ENCODE peak calls at places on chromosomes 16 and 17, in ten cellular contexts. One of them, this sample, is unnamed.

GRCh38 chr16:65833171-65833871 is 533.2 kb upstream of the CDH5 start:
- DNase-seq in neural crest cell: no peak
- DNase-seq in upper lobe of left lung: no peak
- DNase-seq in lung: no peak
- DNase-seq in fibroblast of pulmonary artery: peak; percentile 76
- DNase-seq in GM20000: no peak
- DNase-seq in cardiac muscle cell: no peak
- DNase-seq in fibroblast of mammary gland: peak; percentile 82
- DNase-seq in uterus: peak; percentile 19
- DNase-seq in mammary epithelial cell: peak; percentile 3
- DNase-seq in this sample: no peak

GRCh38 chr16:60230666-60231065 is 1496.5 kb upstream of the GOT2 start:
- DNase-seq in neural crest cell: no peak
- DNase-seq in upper lobe of left lung: no peak
- DNase-seq in lung: no peak
- DNase-seq in fibroblast of pulmonary artery: no peak
- DNase-seq in GM20000: no peak
- DNase-seq in cardiac muscle cell: no peak
- DNase-seq in fibroblast of mammary gland: no peak
- DNase-seq in uterus: no peak
- DNase-seq in mammary epithelial cell: peak; percentile 74
- DNase-seq in this sample: no peak

GRCh38 chr16:870856-871561 is 70.5 kb upstream of the GNG13 start:
- DNase-seq in neural crest cell: no peak
- DNase-seq in upper lobe of left lung: peak; percentile 77
- DNase-seq in lung: no peak
- DNase-seq in fibroblast of pulmonary artery: no peak
- DNase-seq in GM20000: no peak
- DNase-seq in cardiac muscle cell: no peak
- DNase-seq in fibroblast of mammary gland: no peak
- DNase-seq in uterus: no peak
- DNase-seq in mammary epithelial cell: no peak
- DNase-seq in this sample: no peak

GRCh38 chr16:85611205-85611454 is 2.0 kb upstream of the GSE1 start:
- DNase-seq in neural crest cell: no peak
- DNase-seq in upper lobe of left lung: peak; percentile 46
- DNase-seq in lung: no peak
- DNase-seq in fibroblast of pulmonary artery: no peak
- DNase-seq in GM20000: no peak
- DNase-seq in cardiac muscle cell: peak; percentile 55
- DNase-seq in fibroblast of mammary gland: peak; percentile 10
- DNase-seq in uterus: no peak
- DNase-seq in mammary epithelial cell: no peak
- DNase-seq in this sample: no peak

GRCh38 chr17:6523330-6523729 is 33.0 kb downstream of the PITPNM3 start:
- DNase-seq in neural crest cell: no peak
- DNase-seq in upper lobe of left lung: no peak
- DNase-seq in lung: no peak
- DNase-seq in fibroblast of pulmonary artery: peak; percentile 21
- DNase-seq in GM20000: no peak
- DNase-seq in cardiac muscle cell: no peak
- DNase-seq in fibroblast of mammary gland: peak; percentile 22
- DNase-seq in uterus: no peak
- DNase-seq in mammary epithelial cell: peak; percentile 48
- DNase-seq in this sample: no peak

GRCh38 chr17:9842057-9842758 is 16.5 kb downstream of the GLP2R start:
- DNase-seq in neural crest cell: no peak
- DNase-seq in upper lobe of left lung: no peak
- DNase-seq in lung: no peak
- DNase-seq in fibroblast of pulmonary artery: peak; percentile 61
- DNase-seq in GM20000: no peak
- DNase-seq in cardiac muscle cell: no peak
- DNase-seq in fibroblast of mammary gland: peak; percentile 80
- DNase-seq in uterus: peak; percentile 84
- DNase-seq in mammary epithelial cell: no peak
- DNase-seq in this sample: no peak

GRCh38 chr17:15384142-15384803 is 42.9 kb upstream of the TEKT3 start:
- DNase-seq in neural crest cell: no peak
- DNase-seq in upper lobe of left lung: no peak
- DNase-seq in lung: peak; percentile 44
- DNase-seq in fibroblast of pulmonary artery: peak; percentile 69
- DNase-seq in GM20000: no peak
- DNase-seq in cardiac muscle cell: no peak
- DNase-seq in fibroblast of mammary gland: peak; percentile 39
- DNase-seq in uterus: peak; percentile 37
- DNase-seq in mammary epithelial cell: no peak
- DNase-seq in this sample: no peak

GRCh38 chr17:19973146-19973545 is 4.5 kb downstream of the AKAP10 start:
- DNase-seq in neural crest cell: no peak
- DNase-seq in upper lobe of left lung: no peak
- DNase-seq in lung: no peak
- DNase-seq in fibroblast of pulmonary artery: no peak
- DNase-seq in GM20000: no peak
- DNase-seq in cardiac muscle cell: no peak
- DNase-seq in fibroblast of mammary gland: no peak
- DNase-seq in uterus: no peak
- DNase-seq in mammary epithelial cell: no peak
- DNase-seq in this sample: no peak

GRCh38 chr16:8972843-8973586 is 9.3 kb upstream of the USP7 start:
- DNase-seq in neural crest cell: no peak
- DNase-seq in upper lobe of left lung: no peak
- DNase-seq in lung: no peak
- DNase-seq in fibroblast of pulmonary artery: no peak
- DNase-seq in GM20000: no peak
- DNase-seq in cardiac muscle cell: no peak
- DNase-seq in fibroblast of mammary gland: peak; percentile 68
- DNase-seq in uterus: no peak
- DNase-seq in mammary epithelial cell: no peak
- DNase-seq in this sample: no peak

GRCh38 chr16:24998201-24998600 is 17.0 kb downstream of the ARHGAP17 start:
- DNase-seq in neural crest cell: no peak
- DNase-seq in upper lobe of left lung: peak; percentile 37
- DNase-seq in lung: no peak
- DNase-seq in fibroblast of pulmonary artery: no peak
- DNase-seq in GM20000: no peak
- DNase-seq in cardiac muscle cell: no peak
- DNase-seq in fibroblast of mammary gland: no peak
- DNase-seq in uterus: no peak
- DNase-seq in mammary epithelial cell: no peak
- DNase-seq in this sample: no peak

GRCh38 chr16:15672514-15673167 is 22.6 kb downstream of the NDE1 start:
- DNase-seq in neural crest cell: peak; percentile 35
- DNase-seq in upper lobe of left lung: peak; percentile 77
- DNase-seq in lung: peak; percentile 87
- DNase-seq in fibroblast of pulmonary artery: peak; percentile 98
- DNase-seq in GM20000: no peak
- DNase-seq in cardiac muscle cell: no peak
- DNase-seq in fibroblast of mammary gland: peak; percentile 99
- DNase-seq in uterus: peak; percentile 98
- DNase-seq in mammary epithelial cell: peak; percentile 99
- DNase-seq in this sample: peak; percentile 86

GRCh38 chr17:81871387-81872120 is 417 bp upstream of the ARHGDIA start:
- DNase-seq in neural crest cell: peak; percentile 88
- DNase-seq in upper lobe of left lung: peak; percentile 100
- DNase-seq in lung: peak; percentile 95
- DNase-seq in fibroblast of pulmonary artery: peak; percentile 90
- DNase-seq in GM20000: peak; percentile 100
- DNase-seq in cardiac muscle cell: peak; percentile 69
- DNase-seq in fibroblast of mammary gland: peak; percentile 83
- DNase-seq in uterus: peak; percentile 93
- DNase-seq in mammary epithelial cell: peak; percentile 82
- DNase-seq in this sample: peak; percentile 98

GRCh38 chr17:12554251-12554650 is 111.4 kb upstream of the MYOCD start:
- DNase-seq in neural crest cell: no peak
- DNase-seq in upper lobe of left lung: no peak
- DNase-seq in lung: no peak
- DNase-seq in fibroblast of pulmonary artery: no peak
- DNase-seq in GM20000: no peak
- DNase-seq in cardiac muscle cell: no peak
- DNase-seq in fibroblast of mammary gland: peak; percentile 30
- DNase-seq in uterus: no peak
- DNase-seq in mammary epithelial cell: no peak
- DNase-seq in this sample: no peak

GRCh38 chr17:41406205-41406604 is 8.8 kb upstream of the KRT31 start:
- DNase-seq in neural crest cell: no peak
- DNase-seq in upper lobe of left lung: peak; percentile 39
- DNase-seq in lung: no peak
- DNase-seq in fibroblast of pulmonary artery: no peak
- DNase-seq in GM20000: no peak
- DNase-seq in cardiac muscle cell: no peak
- DNase-seq in fibroblast of mammary gland: no peak
- DNase-seq in uterus: no peak
- DNase-seq in mammary epithelial cell: peak; percentile 67
- DNase-seq in this sample: no peak

GRCh38 chr16:74903882-74904678 is 80.8 kb downstream of the WDR59 start:
- DNase-seq in neural crest cell: no peak
- DNase-seq in upper lobe of left lung: no peak
- DNase-seq in lung: no peak
- DNase-seq in fibroblast of pulmonary artery: no peak
- DNase-seq in GM20000: no peak
- DNase-seq in cardiac muscle cell: no peak
- DNase-seq in fibroblast of mammary gland: no peak
- DNase-seq in uterus: no peak
- DNase-seq in mammary epithelial cell: no peak
- DNase-seq in this sample: no peak

GRCh38 chr16:4517812-4518211 is 20.8 kb downstream of the CDIP1 start:
- DNase-seq in neural crest cell: peak; percentile 44
- DNase-seq in upper lobe of left lung: no peak
- DNase-seq in lung: no peak
- DNase-seq in fibroblast of pulmonary artery: peak; percentile 52
- DNase-seq in GM20000: no peak
- DNase-seq in cardiac muscle cell: peak; percentile 67
- DNase-seq in fibroblast of mammary gland: peak; percentile 38
- DNase-seq in uterus: no peak
- DNase-seq in mammary epithelial cell: no peak
- DNase-seq in this sample: no peak

GRCh38 chr17:27538156-27538955 is 82.1 kb downstream of the KSR1 start:
- DNase-seq in neural crest cell: no peak
- DNase-seq in upper lobe of left lung: no peak
- DNase-seq in lung: no peak
- DNase-seq in fibroblast of pulmonary artery: no peak
- DNase-seq in GM20000: no peak
- DNase-seq in cardiac muscle cell: no peak
- DNase-seq in fibroblast of mammary gland: no peak
- DNase-seq in uterus: no peak
- DNase-seq in mammary epithelial cell: no peak
- DNase-seq in this sample: no peak

GRCh38 chr17:81929253-81930141 is 2.0 kb upstream of the MAFG start:
- DNase-seq in neural crest cell: no peak
- DNase-seq in upper lobe of left lung: peak; percentile 79
- DNase-seq in lung: no peak
- DNase-seq in fibroblast of pulmonary artery: no peak
- DNase-seq in GM20000: no peak
- DNase-seq in cardiac muscle cell: no peak
- DNase-seq in fibroblast of mammary gland: no peak
- DNase-seq in uterus: no peak
- DNase-seq in mammary epithelial cell: no peak
- DNase-seq in this sample: no peak

GRCh38 chr17:17054636-17055035 is 12.4 kb downstream of the MPRIP start:
- DNase-seq in neural crest cell: no peak
- DNase-seq in upper lobe of left lung: no peak
- DNase-seq in lung: no peak
- DNase-seq in fibroblast of pulmonary artery: no peak
- DNase-seq in GM20000: no peak
- DNase-seq in cardiac muscle cell: no peak
- DNase-seq in fibroblast of mammary gland: no peak
- DNase-seq in uterus: no peak
- DNase-seq in mammary epithelial cell: no peak
- DNase-seq in this sample: no peak

GRCh38 chr17:75832652-75833400 is 11.4 kb downstream of the UNC13D start:
- DNase-seq in neural crest cell: no peak
- DNase-seq in upper lobe of left lung: no peak
- DNase-seq in lung: no peak
- DNase-seq in fibroblast of pulmonary artery: no peak
- DNase-seq in GM20000: peak; percentile 49
- DNase-seq in cardiac muscle cell: peak; percentile 61
- DNase-seq in fibroblast of mammary gland: no peak
- DNase-seq in uterus: no peak
- DNase-seq in mammary epithelial cell: no peak
- DNase-seq in this sample: no peak

GRCh38 chr16:50024207-50024606 is 818 bp upstream of the CNEP1R1 start:
- DNase-seq in neural crest cell: no peak
- DNase-seq in upper lobe of left lung: peak; percentile 40
- DNase-seq in lung: no peak
- DNase-seq in fibroblast of pulmonary artery: no peak
- DNase-seq in GM20000: no peak
- DNase-seq in cardiac muscle cell: no peak
- DNase-seq in fibroblast of mammary gland: no peak
- DNase-seq in uterus: peak; percentile 17
- DNase-seq in mammary epithelial cell: no peak
- DNase-seq in this sample: no peak

GRCh38 chr17:4617590-4618356 is 23.7 kb downstream of the ALOX15 start:
- DNase-seq in neural crest cell: no peak
- DNase-seq in upper lobe of left lung: no peak
- DNase-seq in lung: no peak
- DNase-seq in fibroblast of pulmonary artery: no peak
- DNase-seq in GM20000: no peak
- DNase-seq in cardiac muscle cell: no peak
- DNase-seq in fibroblast of mammary gland: no peak
- DNase-seq in uterus: no peak
- DNase-seq in mammary epithelial cell: no peak
- DNase-seq in this sample: no peak
- TF ChIP-seq CTCF in neural crest cell: no peak
- TF ChIP-seq CTCF in upper lobe of left lung: no peak
- TF ChIP-seq CTCF in lung: no peak
- TF ChIP-seq CTCF in fibroblast of pulmonary artery: no peak
- TF ChIP-seq CTCF in GM20000: no peak
- TF ChIP-seq CTCF in cardiac muscle cell: no peak
- TF ChIP-seq CTCF in fibroblast of mammary gland: no peak
- TF ChIP-seq CTCF in uterus: no peak
- TF ChIP-seq CTCF in mammary epithelial cell: no peak
- TF ChIP-seq CTCF in this sample: no peak

GRCh38 chr16:56673916-56674315 is 4.3 kb downstream of the MT1H start:
- DNase-seq in neural crest cell: no peak
- DNase-seq in upper lobe of left lung: no peak
- DNase-seq in lung: no peak
- DNase-seq in fibroblast of pulmonary artery: peak; percentile 42
- DNase-seq in GM20000: no peak
- DNase-seq in cardiac muscle cell: peak; percentile 45
- DNase-seq in fibroblast of mammary gland: peak; percentile 37
- DNase-seq in uterus: no peak
- DNase-seq in mammary epithelial cell: peak; percentile 37
- DNase-seq in this sample: no peak
- TF ChIP-seq CTCF in neural crest cell: peak; percentile 71
- TF ChIP-seq CTCF in upper lobe of left lung: peak; percentile 57
- TF ChIP-seq CTCF in lung: peak; percentile 5
- TF ChIP-seq CTCF in fibroblast of pulmonary artery: peak; percentile 65
- TF ChIP-seq CTCF in GM20000: peak; percentile 19
- TF ChIP-seq CTCF in cardiac muscle cell: peak; percentile 68
- TF ChIP-seq CTCF in fibroblast of mammary gland: peak; percentile 58
- TF ChIP-seq CTCF in uterus: peak; percentile 50
- TF ChIP-seq CTCF in mammary epithelial cell: peak; percentile 51
- TF ChIP-seq CTCF in this sample: peak; percentile 70

GRCh38 chr16:84115919-84116719 is 623 bp downstream of the MBTPS1 start:
- DNase-seq in neural crest cell: no peak
- DNase-seq in upper lobe of left lung: no peak
- DNase-seq in lung: peak; percentile 44
- DNase-seq in fibroblast of pulmonary artery: peak; percentile 49
- DNase-seq in GM20000: no peak
- DNase-seq in cardiac muscle cell: peak; percentile 66
- DNase-seq in fibroblast of mammary gland: peak; percentile 30
- DNase-seq in uterus: peak; percentile 36
- DNase-seq in mammary epithelial cell: peak; percentile 44
- DNase-seq in this sample: no peak
- TF ChIP-seq CTCF in neural crest cell: peak; percentile 58
- TF ChIP-seq CTCF in upper lobe of left lung: peak; percentile 35
- TF ChIP-seq CTCF in lung: no peak
- TF ChIP-seq CTCF in fibroblast of pulmonary artery: no peak
- TF ChIP-seq CTCF in GM20000: peak; percentile 25
- TF ChIP-seq CTCF in cardiac muscle cell: no peak
- TF ChIP-seq CTCF in fibroblast of mammary gland: no peak
- TF ChIP-seq CTCF in uterus: no peak
- TF ChIP-seq CTCF in mammary epithelial cell: no peak
- TF ChIP-seq CTCF in this sample: peak; percentile 48

GRCh38 chr16:27365142-27366089 is 36.6 kb upstream of the IL21R start:
- DNase-seq in neural crest cell: no peak
- DNase-seq in upper lobe of left lung: no peak
- DNase-seq in lung: no peak
- DNase-seq in fibroblast of pulmonary artery: peak; percentile 29
- DNase-seq in GM20000: no peak
- DNase-seq in cardiac muscle cell: no peak
- DNase-seq in fibroblast of mammary gland: peak; percentile 67
- DNase-seq in uterus: no peak
- DNase-seq in mammary epithelial cell: peak; percentile 95
- DNase-seq in this sample: no peak
- TF ChIP-seq CTCF in neural crest cell: no peak
- TF ChIP-seq CTCF in upper lobe of left lung: no peak
- TF ChIP-seq CTCF in lung: no peak
- TF ChIP-seq CTCF in fibroblast of pulmonary artery: no peak
- TF ChIP-seq CTCF in GM20000: no peak
- TF ChIP-seq CTCF in cardiac muscle cell: no peak
- TF ChIP-seq CTCF in fibroblast of mammary gland: no peak
- TF ChIP-seq CTCF in uterus: no peak
- TF ChIP-seq CTCF in mammary epithelial cell: no peak
- TF ChIP-seq CTCF in this sample: no peak